ENCODE peak calls at places on chromosome X, in eight cellular contexts. V is activated CD8-positive, alpha-beta memory T cell treated with anti-CD3 and anti-CD28 coated beads for 48 hours; M is activated naive CD4-positive, alpha-beta T cell treated with anti-CD3 and anti-CD28 coated beads, Interleukin-2, amount 10 ng/mL, durations not matched to agents 7 days and 5 days; Y is stimulated activated CD8-positive, alpha-beta memory T cell treated with anti-CD3 and anti-CD28 coated beads, Interleukin-4, amount 100 ng/mL, for 4 hours; Q is NCI-H1105; Z is hepatic stellate cell; E is iPS DF 19.7; P is Peyer's patch. K is an unnamed sample.

GRCh38 chrX:46573331-46573895 is at the start of gene CHST7:
- DNase-seq in V (no peak), M (peak), Y (peak), Q (peak), Z (peak), E (no peak), P (peak), K (peak)

GRCh38 chrX:78652971-78653822 is 5.9 kb downstream of the RTL3 start:
- DNase-seq in V (no peak), M (peak), Y (no peak), Q (no peak), Z (peak), E (no peak), P (no peak), K (peak)

GRCh38 chrX:15336023-15336413 is 695 bp upstream of the PIGA start:
- DNase-seq in V (no peak), M (peak), Y (no peak), Q (peak), Z (peak), E (no peak), P (no peak), K (no peak)

GRCh38 chrX:10254746-10255145 is 98.0 kb downstream of the CLCN4 start:
- DNase-seq in V (no peak), M (no peak), Y (no peak), Q (no peak), Z (no peak), E (no peak), P (no peak), K (no peak)

GRCh38 chrX:30570505-30570904 is 7.1 kb downstream of the TASL start:
- DNase-seq in V (no peak), M (no peak), Y (no peak), Q (peak), Z (peak), E (no peak), P (no peak), K (no peak)

GRCh38 chrX:110414273-110414672 is 55.6 kb downstream of the RTL9 start:
- DNase-seq in V (no peak), M (no peak), Y (no peak), Q (no peak), Z (no peak), E (no peak), P (no peak), K (no peak)

GRCh38 chrX:1591863-1592127 is 391 bp downstream of the AKAP17A start:
- DNase-seq in V (no peak), M (no peak), Y (no peak), Q (no peak), Z (peak), E (no peak), P (no peak), K (peak)

GRCh38 chrX:13752141-13752540 is 17.6 kb downstream of the OFD1 start:
- DNase-seq in V (no peak), M (no peak), Y (no peak), Q (no peak), Z (no peak), E (no peak), P (no peak), K (no peak)

GRCh38 chrX:100615015-100615414 is 21.6 kb downstream of the TSPAN6 start:
- DNase-seq in V (no peak), M (no peak), Y (no peak), Q (no peak), Z (peak), E (peak), P (no peak), K (no peak)

GRCh38 chrX:75038925-75039324 is 113.7 kb upstream of the NEXMIF start:
- DNase-seq in V (no peak), M (peak), Y (no peak), Q (no peak), Z (no peak), E (peak), P (no peak), K (peak)

GRCh38 chrX:74536142-74537010 is 78.0 kb downstream of the RLIM start:
- DNase-seq in V (no peak), M (peak), Y (no peak), Q (peak), Z (peak), E (no peak), P (peak), K (no peak)

GRCh38 chrX:39453847-39454645 is 643.7 kb downstream of the BCOR start:
- DNase-seq in V (no peak), M (no peak), Y (no peak), Q (no peak), Z (no peak), E (no peak), P (no peak), K (no peak)

GRCh38 chrX:120514236-120514635 is 45.1 kb upstream of the LAMP2 start:
- DNase-seq in V (no peak), M (no peak), Y (no peak), Q (no peak), Z (peak), E (peak), P (no peak), K (no peak)

GRCh38 chrX:44314259-44314734 is 29.2 kb downstream of the EFHC2 start:
- DNase-seq in V (no peak), M (no peak), Y (no peak), Q (no peak), Z (no peak), E (no peak), P (no peak), K (no peak)

GRCh38 chrX:153925739-153926593 is at the start of gene ARHGAP4:
- DNase-seq in V (peak), M (peak), Y (no peak), Q (peak), Z (no peak), E (no peak), P (peak), K (peak)

GRCh38 chrX:49079489-49080428 is at the start of gene WDR45:
- DNase-seq in V (peak), M (peak), Y (peak), Q (peak), Z (peak), E (no peak), P (peak), K (peak)

GRCh38 chrX:2374086-2374485 is 126.7 kb downstream of the DHRSX start:
- DNase-seq in V (no peak), M (no peak), Y (no peak), Q (no peak), Z (no peak), E (no peak), P (no peak), K (no peak)

GRCh38 chrX:57596109-57596870 is 4.5 kb downstream of the ZXDB start:
- DNase-seq in V (no peak), M (no peak), Y (no peak), Q (no peak), Z (no peak), E (no peak), P (no peak), K (no peak)

GRCh38 chrX:134537179-134537945 is 77.4 kb downstream of the HPRT1 start:
- DNase-seq in V (no peak), M (no peak), Y (no peak), Q (no peak), Z (no peak), E (no peak), P (peak), K (no peak)

GRCh38 chrX:113001836-113002235 is 161.2 kb upstream of the AMOT start:
- DNase-seq in V (no peak), M (no peak), Y (no peak), Q (no peak), Z (no peak), E (no peak), P (no peak), K (no peak)

GRCh38 chrX:149275836-149276235 is 229.3 kb downstream of the IDS start:
- DNase-seq in V (no peak), M (no peak), Y (no peak), Q (no peak), Z (no peak), E (no peak), P (no peak), K (no peak)

GRCh38 chrX:153642313-153642654 is 4.7 kb upstream of the DUSP9 start:
- DNase-seq in V (no peak), M (no peak), Y (no peak), Q (peak), Z (no peak), E (no peak), P (no peak), K (peak)

GRCh38 chrX:23705235-23705634 is 37.8 kb downstream of the ACOT9 start:
- DNase-seq in V (no peak), M (no peak), Y (no peak), Q (no peak), Z (no peak), E (no peak), P (no peak), K (no peak)

GRCh38 chrX:107154787-107155620 is 36.4 kb upstream of the RBM41 start:
- DNase-seq in V (no peak), M (no peak), Y (no peak), Q (no peak), Z (no peak), E (no peak), P (no peak), K (no peak)

GRCh38 chrX:3550160-3550765 is 163.2 kb downstream of the PRKX start:
- DNase-seq in V (no peak), M (no peak), Y (no peak), Q (no peak), Z (no peak), E (no peak), P (peak), K (no peak)

GRCh38 chrX:123277821-123278220 is 93.7 kb downstream of the GRIA3 start:
- DNase-seq in V (no peak), M (no peak), Y (no peak), Q (no peak), Z (no peak), E (no peak), P (no peak), K (no peak)